ENCODE peak calls at places on chromosomes 6 and 20, in six cellular contexts. C is fibroblast of pulmonary artery; Q is activated naive CD8-positive, alpha-beta T cell treated with anti-CD3 and anti-CD28 coated beads, Interleukin-2, amount 50 U/mL, for 24 hours; S is DND-41; U is pons; E is NAMALWA. I is an unnamed sample.

GRCh38 chr6:49342410-49342809 is 120.6 kb downstream of the MMUT start:
- DNase-seq in C (no peak), Q (no peak), S (no peak), U (no peak), E (no peak), I (no peak)

GRCh38 chr20:63011798-63012197 is 5.0 kb upstream of the BHLHE23 start:
- DNase-seq in C (no peak), Q (no peak), S (no peak), U (no peak), E (peak), I (no peak)

GRCh38 chr6:113813207-113813606 is 43.9 kb upstream of the MARCKS start:
- DNase-seq in C (peak), Q (no peak), S (no peak), U (no peak), E (no peak), I (peak)

GRCh38 chr6:100467144-100468012 is 2.7 kb upstream of the SIM1 start:
- DNase-seq in C (no peak), Q (no peak), S (no peak), U (no peak), E (no peak), I (no peak)

GRCh38 chr6:122323361-122323760 is 76.1 kb upstream of the HSF2 start:
- DNase-seq in C (no peak), Q (no peak), S (no peak), U (no peak), E (no peak), I (no peak)

GRCh38 chr20:43563429-43563828 is 4.6 kb downstream of the SGK2 start:
- DNase-seq in C (peak), Q (no peak), S (no peak), U (peak), E (peak), I (peak)

GRCh38 chr6:40419881-40420705 is 167.1 kb downstream of the LRFN2 start:
- DNase-seq in C (no peak), Q (no peak), S (peak), U (no peak), E (no peak), I (no peak)

GRCh38 chr6:90708410-90708809 is 121.5 kb upstream of the MAP3K7 start:
- DNase-seq in C (no peak), Q (no peak), S (no peak), U (no peak), E (no peak), I (no peak)

GRCh38 chr6:127247114-127248096 is 19.3 kb upstream of the RNF146 start:
- DNase-seq in C (peak), Q (no peak), S (no peak), U (no peak), E (no peak), I (peak)

GRCh38 chr6:43405354-43405753 is 22.0 kb upstream of the ABCC10 start:
- DNase-seq in C (peak), Q (no peak), S (no peak), U (no peak), E (no peak), I (peak)

GRCh38 chr20:62739581-62740285 is 31.1 kb downstream of the NTSR1 start:
- DNase-seq in C (no peak), Q (peak), S (no peak), U (no peak), E (no peak), I (no peak)

GRCh38 chr20:12594410-12595130 is 414.2 kb upstream of the SPTLC3 start:
- DNase-seq in C (no peak), Q (no peak), S (no peak), U (peak), E (peak), I (no peak)

GRCh38 chr6:11532097-11532496 is 5.5 kb upstream of the TMEM170B start:
- DNase-seq in C (no peak), Q (no peak), S (no peak), U (no peak), E (no peak), I (no peak)

GRCh38 chr20:25207149-25207959 is 11.8 kb downstream of the ENTPD6 start:
- DNase-seq in C (no peak), Q (no peak), S (peak), U (no peak), E (no peak), I (no peak)

GRCh38 chr6:13331516-13332348 is 3.4 kb upstream of the TBC1D7 start:
- DNase-seq in C (peak), Q (no peak), S (no peak), U (peak), E (peak), I (peak)

GRCh38 chr20:44956410-44956809 is 3.8 kb downstream of the TOMM34 start:
- DNase-seq in C (no peak), Q (no peak), S (no peak), U (no peak), E (no peak), I (no peak)

GRCh38 chr6:54217018-54217417 is 91.2 kb upstream of the TINAG start:
- DNase-seq in C (no peak), Q (no peak), S (peak), U (no peak), E (no peak), I (no peak)

GRCh38 chr6:38720295-38720694 is 5.2 kb downstream of the DNAH8 start:
- DNase-seq in C (peak), Q (no peak), S (no peak), U (no peak), E (no peak), I (no peak)

GRCh38 chr20:36147707-36148106 is 6.8 kb upstream of the EPB41L1 start:
- DNase-seq in C (peak), Q (no peak), S (no peak), U (no peak), E (no peak), I (peak)

GRCh38 chr6:10837692-10837996 is 695 bp downstream of the MAK start:
- DNase-seq in C (peak), Q (peak), S (no peak), U (peak), E (peak), I (peak)

GRCh38 chr6:141056945-141057635 is 1075.6 kb upstream of the GJE1 start:
- DNase-seq in C (peak), Q (no peak), S (no peak), U (no peak), E (no peak), I (peak)

GRCh38 chr20:23231561-23232218 is 118.9 kb upstream of the NXT1 start:
- DNase-seq in C (peak), Q (no peak), S (no peak), U (no peak), E (no peak), I (peak)

GRCh38 chr6:5401845-5402738 is 140.8 kb downstream of the FARS2 start:
- DNase-seq in C (peak), Q (no peak), S (no peak), U (no peak), E (peak), I (peak)

GRCh38 chr6:104987218-104987617 is 30.3 kb downstream of the LIN28B start:
- DNase-seq in C (no peak), Q (no peak), S (no peak), U (no peak), E (no peak), I (no peak)